ENCODE peak calls at places on chromosomes 7 and 10, in eight cellular contexts. Y is left ventricle myocardium inferior, H is heart left ventricle, V is brain microvascular endothelial cell, P is psoas muscle, T is cardiac fibroblast, L is foreskin keratinocyte, O is epithelial cell of esophagus. R is an unnamed sample.

GRCh38 chr7:15084368-15084767 is 181.8 kb upstream of the DGKB start:
- DNase-seq in Y (no peak), H (no peak), V (no peak), P (no peak), T (no peak), L (no peak), O (no peak), R (peak)

GRCh38 chr10:104441601-104442000 is 88.0 kb downstream of the CFAP58 start:
- DNase-seq in Y (no peak), H (no peak), V (peak), P (no peak), T (peak), L (peak), O (peak), R (peak)

GRCh38 chr10:34181545-34182300 is 633.4 kb downstream of the PARD3 start:
- DNase-seq in Y (no peak), H (no peak), V (no peak), P (no peak), T (peak), L (no peak), O (no peak), R (peak)

GRCh38 chr10:91313761-91314520 is 93.5 kb downstream of the PCGF5 start:
- DNase-seq in Y (no peak), H (no peak), V (peak), P (no peak), T (peak), L (no peak), O (peak), R (peak)

GRCh38 chr7:116698930-116699722 is 27.1 kb downstream of the MET start:
- DNase-seq in Y (no peak), H (no peak), V (no peak), P (no peak), T (no peak), L (no peak), O (no peak), R (no peak)

GRCh38 chr7:17279081-17279480 is 19.4 kb upstream of the AHR start:
- DNase-seq in Y (no peak), H (no peak), V (no peak), P (no peak), T (no peak), L (no peak), O (no peak), R (no peak)

GRCh38 chr10:125638555-125638954 is 44.4 kb downstream of the TEX36 start:
- DNase-seq in Y (no peak), H (no peak), V (no peak), P (no peak), T (no peak), L (no peak), O (no peak), R (no peak)

GRCh38 chr7:148962823-148963582 is 65.3 kb downstream of the PDIA4 start:
- DNase-seq in Y (peak), H (no peak), V (peak), P (peak), T (peak), L (no peak), O (peak), R (peak)

GRCh38 chr10:17951868-17952371 is at the start of gene SLC39A12:
- DNase-seq in Y (no peak), H (no peak), V (peak), P (no peak), T (peak), L (peak), O (peak), R (peak)

GRCh38 chr10:113297226-113297625 is 255.6 kb upstream of the HABP2 start:
- DNase-seq in Y (no peak), H (no peak), V (peak), P (no peak), T (peak), L (no peak), O (peak), R (peak)

GRCh38 chr10:93813507-93814465 is 56.0 kb downstream of the LGI1 start:
- DNase-seq in Y (peak), H (peak), V (peak), P (peak), T (peak), L (no peak), O (peak), R (peak)

GRCh38 chr10:88754272-88754671 is 5.5 kb upstream of the LIPN start:
- DNase-seq in Y (no peak), H (no peak), V (peak), P (no peak), T (peak), L (no peak), O (peak), R (peak)

GRCh38 chr10:10294801-10295515 is 722.7 kb upstream of the CELF2 start:
- DNase-seq in Y (no peak), H (peak), V (no peak), P (no peak), T (no peak), L (no peak), O (no peak), R (no peak)

GRCh38 chr10:27819781-27820531 is 74.3 kb upstream of the MKX start:
- DNase-seq in Y (peak), H (peak), V (peak), P (peak), T (peak), L (peak), O (peak), R (peak)

GRCh38 chr7:113071465-113071864 is 15.2 kb downstream of the GPR85 start:
- DNase-seq in Y (no peak), H (no peak), V (no peak), P (no peak), T (peak), L (no peak), O (peak), R (peak)

GRCh38 chr10:118459642-118460193 is 117.6 kb upstream of the FAM204A start:
- DNase-seq in Y (peak), H (no peak), V (peak), P (peak), T (peak), L (peak), O (peak), R (peak)

GRCh38 chr10:85643171-85643838 is 723.3 kb downstream of the GRID1 start:
- DNase-seq in Y (no peak), H (no peak), V (no peak), P (no peak), T (no peak), L (no peak), O (no peak), R (no peak)

GRCh38 chr10:101250136-101250535 is 20.9 kb upstream of the LBX1 start:
- DNase-seq in Y (no peak), H (no peak), V (no peak), P (no peak), T (no peak), L (no peak), O (no peak), R (no peak)

GRCh38 chr10:4431114-4431862 is 394.7 kb upstream of the AKR1E2 start:
- DNase-seq in Y (no peak), H (no peak), V (peak), P (no peak), T (no peak), L (peak), O (peak), R (peak)

GRCh38 chr7:150996289-150997074 is 5.7 kb downstream of the NOS3 start:
- DNase-seq in Y (no peak), H (peak), V (no peak), P (no peak), T (no peak), L (no peak), O (no peak), R (no peak)

GRCh38 chr10:63164045-63164722 is 31.1 kb downstream of the NRBF2 start:
- DNase-seq in Y (no peak), H (no peak), V (no peak), P (no peak), T (peak), L (no peak), O (peak), R (peak)

GRCh38 chr7:16267953-16268820 is 153.2 kb downstream of the CRPPA start:
- DNase-seq in Y (no peak), H (no peak), V (no peak), P (no peak), T (no peak), L (no peak), O (no peak), R (no peak)

GRCh38 chr7:113548561-113548960 is 370.2 kb downstream of the PPP1R3A start:
- DNase-seq in Y (no peak), H (no peak), V (no peak), P (no peak), T (no peak), L (peak), O (peak), R (no peak)

GRCh38 chr7:12244129-12244528 is 33.0 kb downstream of the TMEM106B start:
- DNase-seq in Y (no peak), H (no peak), V (peak), P (no peak), T (peak), L (no peak), O (peak), R (peak)

GRCh38 chr7:100946766-100947365 is 2.5 kb upstream of the MUC3A start:
- DNase-seq in Y (no peak), H (no peak), V (no peak), P (no peak), T (no peak), L (no peak), O (no peak), R (no peak)

GRCh38 chr7:75762350-75762917 is 9.6 kb downstream of the CCL26 start:
- DNase-seq in Y (no peak), H (no peak), V (peak), P (no peak), T (peak), L (peak), O (peak), R (peak)

GRCh38 chr10:112950714-112951348 is 784 bp downstream of the TCF7L2 start:
- DNase-seq in Y (peak), H (no peak), V (no peak), P (peak), T (peak), L (no peak), O (peak), R (peak)

GRCh38 chr7:21616796-21617436 is 74.1 kb downstream of the DNAH11 start:
- DNase-seq in Y (no peak), H (no peak), V (peak), P (no peak), T (peak), L (peak), O (peak), R (peak)

DNA sequence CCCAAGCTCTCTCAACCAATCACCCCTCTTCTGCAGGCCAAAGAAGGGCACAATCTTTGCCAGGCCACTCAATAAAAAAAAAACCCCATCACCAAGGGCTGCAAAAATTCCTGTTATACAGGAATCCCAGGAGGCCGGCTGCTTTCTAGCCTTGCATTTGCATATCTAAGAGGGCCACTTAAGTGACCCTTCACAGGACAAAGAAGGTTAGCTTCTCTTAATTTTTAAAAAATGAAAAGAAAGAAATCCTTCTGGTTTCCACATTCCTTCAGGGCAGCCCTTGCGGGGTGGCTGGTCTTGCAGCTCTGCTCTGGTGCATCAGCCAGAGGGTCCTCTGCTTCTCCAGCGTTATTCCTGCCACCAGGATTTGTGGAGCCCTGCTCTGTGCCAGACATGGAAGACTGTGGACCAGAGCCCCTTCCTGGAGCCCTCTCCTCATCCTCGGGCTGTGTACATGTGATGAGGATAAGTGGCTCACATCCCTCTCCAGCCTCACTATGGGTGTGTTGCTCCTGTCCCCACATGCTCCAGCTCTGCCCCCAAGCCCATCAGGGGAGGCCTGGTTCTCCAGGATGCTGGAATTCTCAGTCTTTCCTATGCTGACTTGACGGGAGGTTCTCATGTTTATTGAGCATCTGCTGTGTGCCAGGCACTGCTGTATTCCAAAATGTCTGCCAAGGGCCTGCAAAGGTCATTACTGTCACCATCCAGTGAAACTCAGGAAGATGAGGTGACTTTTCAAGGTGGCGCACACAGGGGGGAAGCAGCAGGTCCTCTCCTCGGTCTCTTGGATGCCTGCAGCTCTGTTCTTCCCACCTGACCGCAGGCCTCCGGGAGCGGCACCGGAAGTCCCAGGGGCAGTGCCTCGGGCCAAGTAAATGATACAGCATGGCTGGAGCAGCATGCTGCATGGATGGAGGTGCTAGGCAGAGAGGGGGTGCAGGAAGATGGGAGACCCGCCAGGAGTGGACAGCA is 67.7 kb downstream of the ARHGAP22 start:
- DNase-seq in Y (no peak), H (no peak), V (no peak), P (no peak), T (no peak), L (no peak), O (no peak), R (no peak)
- TF ChIP-seq CTCF in Y (no peak), H (no peak), V (no peak), P (no peak), T (no peak), L (no peak), O (no peak), R (no peak)

DNA sequence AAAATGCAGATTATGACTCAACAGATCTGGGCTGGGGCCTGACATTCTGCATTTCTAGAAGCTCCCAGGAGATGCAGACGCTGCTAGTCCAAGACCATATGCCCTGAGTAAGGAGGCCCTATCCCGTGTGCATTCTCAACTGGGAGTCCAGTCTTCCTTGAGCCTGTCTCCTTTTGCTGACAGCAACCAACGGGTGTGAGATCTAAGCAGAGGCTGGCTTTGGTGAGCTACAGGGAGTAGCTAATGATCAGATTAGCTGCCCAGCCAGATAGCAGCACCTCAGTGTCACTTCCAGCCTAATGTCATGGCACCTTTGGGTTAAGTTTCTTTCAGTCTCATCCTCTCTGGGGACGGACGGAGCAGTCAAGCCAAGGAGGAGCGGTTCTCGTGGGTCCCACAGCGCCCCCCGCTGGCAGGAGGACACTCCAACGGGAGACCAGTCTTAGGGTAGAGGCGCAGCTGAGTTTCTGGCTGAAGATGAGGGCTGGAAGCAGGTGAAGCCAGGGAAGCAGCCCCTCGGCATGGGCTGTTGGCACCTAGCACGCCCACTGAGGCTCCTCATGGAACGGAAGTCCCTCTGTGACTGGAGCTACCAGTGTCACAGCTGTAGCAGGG is 154.0 kb downstream of the CCDC3 start:
- DNase-seq in Y (no peak), H (no peak), V (no peak), P (no peak), T (no peak), L (no peak), O (no peak), R (no peak)
- TF ChIP-seq CTCF in Y (no peak), H (peak), V (peak), P (no peak), T (no peak), L (peak), O (no peak), R (peak)

GRCh38 chr7:95694334-95694733 is 78.0 kb upstream of the DYNC1I1 start:
- DNase-seq in Y (no peak), H (no peak), V (no peak), P (no peak), T (no peak), L (no peak), O (no peak), R (no peak)
- TF ChIP-seq CTCF in Y (no peak), H (no peak), V (no peak), P (no peak), T (no peak), L (no peak), O (no peak), R (no peak)

DNA sequence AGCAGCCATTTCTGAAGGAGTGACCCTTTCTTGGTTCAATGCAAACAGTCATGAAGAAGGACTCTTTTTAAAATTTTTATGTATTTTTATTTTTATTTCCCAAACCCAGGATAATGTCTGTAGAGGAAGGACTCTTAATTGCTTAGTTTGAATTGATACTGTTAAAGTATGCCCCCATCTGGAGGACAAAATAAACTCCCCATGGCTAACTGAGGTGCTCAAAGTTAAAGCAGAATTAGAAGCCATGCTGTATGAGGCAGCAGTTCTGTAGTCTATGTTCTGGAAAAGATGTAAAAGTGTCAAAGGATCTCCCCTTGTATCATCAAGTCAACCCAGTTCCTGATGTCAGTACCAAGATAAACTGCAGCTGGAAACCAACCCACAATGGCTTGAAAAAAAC is 617.9 kb upstream of the GRM3 start:
- DNase-seq in Y (no peak), H (no peak), V (no peak), P (no peak), T (no peak), L (no peak), O (no peak), R (no peak)
- TF ChIP-seq CTCF in Y (no peak), H (no peak), V (no peak), P (no peak), T (no peak), L (no peak), O (no peak), R (no peak)

DNA sequence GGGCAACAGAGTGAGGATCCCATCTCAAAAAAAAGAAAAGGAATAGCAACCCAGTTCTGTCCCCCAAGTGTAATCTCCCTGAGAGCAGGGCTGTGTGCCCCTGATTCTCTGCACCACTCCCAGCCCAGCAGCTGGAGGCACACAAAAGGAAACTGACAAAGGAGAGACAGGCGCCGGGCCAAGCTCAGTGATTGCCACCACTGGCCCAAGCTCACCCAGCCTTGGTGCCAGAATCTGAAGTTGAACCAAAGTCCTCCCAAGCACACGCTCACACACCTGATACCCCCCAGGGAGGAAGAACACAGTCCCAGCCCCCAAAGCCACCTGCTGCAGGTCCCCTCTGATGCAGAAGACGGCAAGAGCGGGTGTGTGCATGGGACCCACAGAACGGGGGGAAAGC is 50.3 kb downstream of the TNRC18 start:
- DNase-seq in Y (no peak), H (no peak), V (no peak), P (no peak), T (no peak), L (no peak), O (no peak), R (no peak)
- TF ChIP-seq CTCF in Y (no peak), H (no peak), V (no peak), P (no peak), T (no peak), L (no peak), O (no peak), R (no peak)

R was measured in choroid plexus epithelial cell.